ENCODE peak calls at places on chromosomes 1 and 21, in four cellular contexts. One of them, this sample, is unnamed.
A peak's percentile ranks its signal among the peaks of the same experiment; 100 is the strongest.

GRCh38 chr21:22374218-22374969 is 1376.2 kb downstream of the NCAM2 start:
- DNase-seq in PC-3: no peak
- DNase-seq in ovary: no peak
- DNase-seq in HFFc6: no peak
- DNase-seq in this sample: no peak

GRCh38 chr1:40184193-40184592 is 23.0 kb downstream of the RLF start:
- DNase-seq in ovary: no peak
- DNase-seq in HFFc6: no peak
- DNase-seq in PC-3: no peak
- DNase-seq in this sample: no peak

GRCh38 chr1:162177126-162177525 is 107.6 kb downstream of the NOS1AP start:
- DNase-seq in HFFc6: peak; percentile 3
- DNase-seq in PC-3: peak; percentile 52
- DNase-seq in ovary: no peak
- DNase-seq in this sample: no peak

GRCh38 chr1:53091841-53092645 is 30.0 kb downstream of the PODN start:
- DNase-seq in HFFc6: no peak
- DNase-seq in ovary: no peak
- DNase-seq in PC-3: peak; percentile 33
- DNase-seq in this sample: no peak

GRCh38 chr21:15775291-15775690 is 45.5 kb downstream of the USP25 start:
- DNase-seq in ovary: no peak
- DNase-seq in HFFc6: no peak
- DNase-seq in PC-3: no peak
- DNase-seq in this sample: no peak

GRCh38 chr1:39139723-39140360 is 64.7 kb upstream of the MACF1 start:
- DNase-seq in HFFc6: no peak
- DNase-seq in ovary: no peak
- DNase-seq in PC-3: no peak
- DNase-seq in this sample: no peak

GRCh38 chr1:162663086-162663485 is 30.8 kb downstream of the DDR2 start:
- DNase-seq in PC-3: peak; percentile 43
- DNase-seq in HFFc6: peak; percentile 30
- DNase-seq in ovary: no peak
- DNase-seq in this sample: no peak

GRCh38 chr21:28633803-28634572 is 358.7 kb downstream of the LTN1 start:
- DNase-seq in ovary: no peak
- DNase-seq in PC-3: peak; percentile 91
- DNase-seq in HFFc6: peak; percentile 88
- DNase-seq in this sample: no peak

GRCh38 chr1:182596934-182597333 is 7.3 kb downstream of the RGS16 start:
- DNase-seq in HFFc6: no peak
- DNase-seq in PC-3: no peak
- DNase-seq in ovary: no peak
- DNase-seq in this sample: no peak

GRCh38 chr1:242449211-242449610 is 75.3 kb downstream of the PLD5 start:
- DNase-seq in HFFc6: no peak
- DNase-seq in ovary: no peak
- DNase-seq in PC-3: no peak
- DNase-seq in this sample: no peak

GRCh38 chr1:224252466-224252865 is 69.4 kb downstream of the DEGS1 start:
- DNase-seq in PC-3: no peak
- DNase-seq in ovary: no peak
- DNase-seq in HFFc6: no peak
- DNase-seq in this sample: no peak

GRCh38 chr1:10948463-10948775 is 64.0 kb upstream of the TARDBP start:
- DNase-seq in PC-3: no peak
- DNase-seq in ovary: no peak
- DNase-seq in HFFc6: no peak
- DNase-seq in this sample: no peak

GRCh38 chr1:17013598-17014320 is 2.0 kb upstream of the ATP13A2 start:
- DNase-seq in HFFc6: no peak
- DNase-seq in PC-3: no peak
- DNase-seq in ovary: no peak
- DNase-seq in this sample: no peak

GRCh38 chr1:234698624-234699023 is 88.6 kb upstream of the IRF2BP2 start:
- DNase-seq in PC-3: no peak
- DNase-seq in HFFc6: no peak
- DNase-seq in ovary: no peak
- DNase-seq in this sample: no peak

GRCh38 chr1:78797108-78797781 is 147.6 kb downstream of the IFI44 start:
- DNase-seq in HFFc6: no peak
- DNase-seq in ovary: no peak
- DNase-seq in PC-3: no peak
- DNase-seq in this sample: no peak

GRCh38 chr1:185155600-185156320 is 993 bp downstream of the TRMT1L start:
- DNase-seq in HFFc6: peak; percentile 57
- DNase-seq in ovary: no peak
- DNase-seq in PC-3: peak; percentile 15
- DNase-seq in this sample: peak; percentile 8

GRCh38 chr1:184882649-184883303 is 91.5 kb downstream of the NIBAN1 start:
- DNase-seq in HFFc6: no peak
- DNase-seq in PC-3: no peak
- DNase-seq in ovary: no peak
- DNase-seq in this sample: no peak

GRCh38 chr1:41122851-41123518 is 101.5 kb upstream of the SLFNL1 start:
- DNase-seq in PC-3: peak; percentile 76
- DNase-seq in ovary: no peak
- DNase-seq in HFFc6: peak; percentile 90
- DNase-seq in this sample: peak; percentile 73

DNA sequence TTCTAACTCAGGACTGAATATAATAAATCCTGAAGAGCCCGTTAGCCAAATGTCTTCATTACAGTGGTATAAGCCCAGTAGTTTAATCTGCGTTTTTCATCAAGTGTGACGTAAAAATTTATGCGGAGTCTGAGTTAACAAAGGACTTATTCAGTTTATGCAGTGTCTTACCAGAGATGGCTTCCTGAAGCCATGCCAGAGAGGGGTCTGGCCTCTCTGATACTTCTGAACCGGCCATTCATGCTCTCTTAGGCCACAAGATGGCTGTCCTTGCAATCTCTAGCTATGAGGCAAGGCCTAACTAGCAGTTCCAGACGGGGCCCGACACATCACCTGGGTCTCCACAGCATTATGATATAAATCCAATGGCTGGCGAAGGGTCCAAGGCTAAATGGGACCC is 101.4 kb downstream of the TEX35 start:
- DNase-seq in PC-3: no peak
- DNase-seq in ovary: no peak
- DNase-seq in HFFc6: no peak
- DNase-seq in this sample: no peak
- TF ChIP-seq CTCF in PC-3: no peak
- TF ChIP-seq CTCF in ovary: no peak
- TF ChIP-seq CTCF in HFFc6: no peak
- TF ChIP-seq CTCF in this sample: no peak

DNA sequence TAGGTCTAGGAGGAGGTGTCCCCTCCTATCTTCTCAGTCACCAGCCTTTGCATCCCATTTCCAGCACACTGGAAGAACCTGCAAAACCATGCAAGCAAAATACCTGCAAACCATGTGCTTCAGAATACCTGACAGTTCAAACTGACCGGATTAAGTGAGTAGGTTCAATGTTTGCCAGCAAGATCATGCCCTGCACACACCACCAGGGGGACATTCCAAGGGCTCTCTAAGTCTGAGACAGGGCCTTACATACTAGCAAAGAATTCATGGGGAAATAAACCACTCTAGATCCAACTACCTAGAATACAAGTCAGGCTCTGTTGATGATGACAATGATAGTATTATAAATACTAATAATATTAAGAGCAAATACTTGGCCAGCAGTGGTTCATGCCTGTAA is 27.6 kb downstream of the INPP5B start:
- DNase-seq in HFFc6: peak; percentile 41
- DNase-seq in PC-3: peak; percentile 48
- DNase-seq in ovary: no peak
- DNase-seq in this sample: peak; percentile 24
- TF ChIP-seq CTCF in HFFc6: peak; percentile 77
- TF ChIP-seq CTCF in PC-3: peak; percentile 71
- TF ChIP-seq CTCF in ovary: no peak
- TF ChIP-seq CTCF in this sample: peak; percentile 35

GRCh38 chr21:43313221-43313938 is 113.6 kb downstream of the SIK1 start:
- DNase-seq in ovary: no peak
- DNase-seq in PC-3: no peak
- DNase-seq in HFFc6: no peak
- DNase-seq in this sample: no peak

GRCh38 chr21:43316156-43316845 is 110.6 kb downstream of the SIK1 start:
- DNase-seq in ovary: no peak
- DNase-seq in PC-3: no peak
- DNase-seq in HFFc6: no peak
- DNase-seq in this sample: no peak

GRCh38 chr21:43313939-43314405 is 113.0 kb downstream of the SIK1 start:
- DNase-seq in HFFc6: no peak
- DNase-seq in ovary: no peak
- DNase-seq in PC-3: no peak
- DNase-seq in this sample: no peak

GRCh38 chr21:43317254-43317748 is 109.6 kb downstream of the SIK1 start:
- DNase-seq in PC-3: no peak
- DNase-seq in ovary: no peak
- DNase-seq in HFFc6: no peak
- DNase-seq in this sample: no peak

GRCh38 chr21:43315244-43316137 is 111.4 kb downstream of the SIK1 start:
- DNase-seq in HFFc6: no peak
- DNase-seq in ovary: no peak
- DNase-seq in PC-3: no peak
- DNase-seq in this sample: no peak
- TF ChIP-seq CTCF in HFFc6: peak; percentile 37
- TF ChIP-seq CTCF in ovary: no peak
- TF ChIP-seq CTCF in PC-3: peak; percentile 48
- TF ChIP-seq CTCF in this sample: no peak

GRCh38 chr1:66384258-66384657 is 149.7 kb upstream of the SGIP1 start:
- DNase-seq in HFFc6: no peak
- DNase-seq in ovary: no peak
- DNase-seq in PC-3: no peak
- DNase-seq in this sample: no peak

GRCh38 chr1:66383602-66384001 is 150.4 kb upstream of the SGIP1 start:
- DNase-seq in ovary: no peak
- DNase-seq in HFFc6: no peak
- DNase-seq in PC-3: no peak
- DNase-seq in this sample: no peak

GRCh38 chr1:66381626-66382275 is 152.2 kb upstream of the SGIP1 start:
- DNase-seq in HFFc6: no peak
- DNase-seq in ovary: no peak
- DNase-seq in PC-3: no peak
- DNase-seq in this sample: no peak

GRCh38 chr1:66380452-66381212 is 153.3 kb upstream of the SGIP1 start:
- DNase-seq in HFFc6: no peak
- DNase-seq in ovary: no peak
- DNase-seq in PC-3: no peak
- DNase-seq in this sample: no peak

DNA sequence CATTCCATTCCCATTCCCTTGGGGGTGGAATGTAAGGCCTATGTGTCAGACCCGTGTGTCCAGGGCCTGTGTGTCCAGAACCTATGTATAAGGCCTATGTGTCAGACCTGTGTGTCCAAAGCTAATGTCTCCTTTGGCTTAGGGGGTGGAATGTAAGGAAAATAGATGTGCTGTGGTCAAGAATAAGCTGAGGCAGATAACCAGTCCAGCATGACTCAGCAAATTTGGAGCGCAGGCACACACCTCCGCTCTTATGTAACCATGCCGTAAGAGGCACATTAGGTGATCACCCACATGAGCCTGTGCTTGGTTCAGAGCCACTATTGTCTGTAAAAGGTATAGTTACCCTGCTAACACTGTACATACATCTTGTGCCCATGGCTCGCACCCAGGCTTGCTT is 150.8 kb upstream of the SGIP1 start:
- DNase-seq in PC-3: no peak
- DNase-seq in HFFc6: no peak
- DNase-seq in ovary: no peak
- DNase-seq in this sample: no peak
- TF ChIP-seq CTCF in PC-3: no peak
- TF ChIP-seq CTCF in HFFc6: no peak
- TF ChIP-seq CTCF in ovary: no peak
- TF ChIP-seq CTCF in this sample: no peak